ENCODE peak calls at places on chromosomes 5 and 9, in five cellular contexts. F, E, I, D and U are unnamed samples.

GRCh38 chr5:168114444-168115017 is 176.9 kb upstream of the WWC1 start:
- DNase-seq in I (peak; percentile 14), E (no peak), D (peak; percentile 69), F (no peak), U (peak; percentile 75)

GRCh38 chr5:179577286-179577960 is 27.1 kb downstream of the RUFY1 start:
- DNase-seq in I (no peak), E (no peak), F (no peak), D (no peak), U (no peak)

GRCh38 chr5:126967808-126968466 is 62.4 kb downstream of the MARCHF3 start:
- DNase-seq in E (no peak), F (no peak), D (no peak), I (no peak), U (no peak)

GRCh38 chr9:123954518-123954917 is 24.6 kb upstream of the DENND1A start:
- DNase-seq in E (no peak), F (no peak), D (no peak), I (no peak), U (no peak)

GRCh38 chr5:154206291-154206690 is 15.8 kb downstream of the GALNT10 start:
- DNase-seq in D (no peak), E (no peak), F (no peak), I (no peak), U (no peak)

GRCh38 chr9:68785965-68786364 is 80.9 kb downstream of the PIP5K1B start:
- DNase-seq in F (no peak), D (no peak), E (no peak), I (no peak), U (no peak)

GRCh38 chr9:113602126-113603119 is 138.9 kb downstream of the RGS3 start:
- DNase-seq in F (peak; percentile 81), I (peak; percentile 88), E (peak; percentile 97), D (no peak), U (no peak)

GRCh38 chr9:21933865-21934264 is 60.3 kb downstream of the CDKN2A start:
- DNase-seq in D (no peak), E (no peak), I (peak; percentile 57), F (no peak), U (no peak)

GRCh38 chr9:101792475-101792874 is 54.0 kb upstream of the GRIN3A start:
- DNase-seq in F (no peak), E (no peak), I (no peak), D (no peak), U (no peak)

GRCh38 chr9:120714846-120715231 is 569 bp upstream of the MEGF9 start:
- DNase-seq in F (no peak), D (no peak), I (no peak), E (no peak), U (no peak)

GRCh38 chr9:35960029-35960655 is 2.2 kb upstream of the OR2S2 start:
- DNase-seq in I (peak; percentile 92), F (no peak), D (no peak), E (no peak), U (no peak)

GRCh38 chr5:35478856-35479682 is 138.6 kb upstream of the SPEF2 start:
- DNase-seq in F (no peak), D (no peak), E (no peak), I (peak; percentile 39), U (no peak)

GRCh38 chr9:130772185-130772584 is 62.9 kb upstream of the ABL1 start:
- DNase-seq in E (no peak), D (no peak), F (no peak), I (no peak), U (no peak)

GRCh38 chr9:114017741-114018715 is 60.1 kb downstream of the AMBP start:
- DNase-seq in F (peak; percentile 13), D (no peak), I (no peak), E (peak; percentile 51), U (no peak)

GRCh38 chr5:24998641-24999040 is 353.9 kb upstream of the CDH10 start:
- DNase-seq in D (no peak), F (no peak), I (no peak), E (no peak), U (no peak)

GRCh38 chr9:16175461-16175860 is 622.6 kb downstream of the CCDC171 start:
- DNase-seq in E (no peak), I (peak; percentile 18), D (no peak), F (no peak), U (no peak)

GRCh38 chr5:108788142-108788541 is 40.4 kb downstream of the FER start:
- DNase-seq in I (no peak), E (peak; percentile 89), D (no peak), F (no peak), U (no peak)

GRCh38 chr5:948472-949274 is 56.0 kb downstream of the TRIP13 start:
- DNase-seq in F (no peak), E (peak; percentile 41), D (no peak), I (no peak), U (no peak)

GRCh38 chr9:114394523-114395193 is 6.9 kb upstream of the AKNA start:
- DNase-seq in E (no peak), F (no peak), D (no peak), I (no peak), U (no peak)

GRCh38 chr9:113993838-113994540 is 84.1 kb downstream of the AMBP start:
- DNase-seq in D (no peak), I (peak; percentile 67), E (peak; percentile 95), F (peak; percentile 86), U (no peak)

GRCh38 chr5:89930591-89931383 is 478.8 kb downstream of the CETN3 start:
- DNase-seq in F (no peak), E (no peak), I (peak; percentile 37), D (no peak), U (peak; percentile 84)

GRCh38 chr5:177497011-177497296 is 450 bp downstream of the PDLIM7 start:
- DNase-seq in I (no peak), F (no peak), D (no peak), E (no peak), U (no peak)

GRCh38 chr5:73188764-73189521 is 15.9 kb downstream of the TMEM174 start:
- DNase-seq in F (no peak), I (peak; percentile 66), E (no peak), D (peak; percentile 24), U (no peak)

GRCh38 chr5:172407241-172407691 is 47.1 kb downstream of the SH3PXD2B start:
- DNase-seq in I (peak; percentile 55), D (no peak), F (no peak), E (no peak), U (no peak)

GRCh38 chr5:53022889-53023511 is 33.8 kb downstream of the ITGA2 start:
- DNase-seq in I (no peak), F (no peak), E (no peak), D (no peak), U (no peak)

GRCh38 chr5:52544738-52545137 is 243.0 kb upstream of the ITGA1 start:
- DNase-seq in I (no peak), D (no peak), F (no peak), E (no peak), U (no peak)

GRCh38 chr5:129973716-129974426 is 69.6 kb downstream of the CHSY3 start:
- DNase-seq in I (peak; percentile 15), F (no peak), D (no peak), E (no peak), U (no peak)

GRCh38 chr9:113508111-113508749 is 44.7 kb downstream of the RGS3 start:
- DNase-seq in D (peak; percentile 64), E (no peak), I (no peak), F (no peak), U (no peak)

GRCh38 chr5:96538831-96539250 is 105.8 kb upstream of the PCSK1 start:
- DNase-seq in D (peak; percentile 28), I (peak; percentile 49), F (no peak), E (no peak), U (no peak)

DNA sequence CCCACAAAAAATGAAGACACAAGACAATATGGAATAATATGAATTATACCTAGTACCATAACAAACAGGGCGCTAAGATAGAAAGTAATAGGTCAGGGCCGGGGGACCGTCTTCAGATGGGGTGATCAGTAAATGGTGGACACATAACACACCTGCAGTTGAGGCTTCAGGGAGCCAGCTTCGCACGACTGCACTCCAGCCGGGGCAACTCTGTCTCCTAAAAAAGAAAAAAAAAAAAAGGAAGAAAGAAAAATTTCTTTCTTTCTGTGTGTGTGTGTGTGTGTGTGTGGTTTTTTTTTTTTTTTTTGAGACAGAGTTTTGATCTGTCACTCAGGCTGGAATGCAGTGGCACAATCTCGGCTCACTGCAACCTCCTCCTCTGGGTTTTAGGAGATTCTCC is 75.0 kb upstream of the HSPA9 start:
- DNase-seq in I (no peak), E (no peak), D (no peak), F (no peak), U (no peak)
- H3K4me3 ChIP-seq in I (no peak overlapping the region), E (no peak overlapping the region), D (no peak overlapping the region), F (no peak overlapping the region), U (no peak overlapping the region)

GRCh38 chr9:133979921-133980863 is 11.9 kb downstream of the VAV2 start:
- DNase-seq in D (no peak), E (peak; percentile 63), F (no peak), I (no peak), U (no peak)

GRCh38 chr9:133980864-133981588 is 11.1 kb downstream of the VAV2 start:
- DNase-seq in I (no peak), F (no peak), D (no peak), E (peak; percentile 52), U (no peak)

GRCh38 chr9:133977421-133978201 is 14.5 kb downstream of the VAV2 start:
- DNase-seq in I (no peak), E (peak; percentile 73), F (no peak), D (no peak), U (no peak)

GRCh38 chr9:133978226-133979123 is 13.6 kb downstream of the VAV2 start:
- DNase-seq in E (peak; percentile 46), F (no peak), D (no peak), I (no peak), U (no peak)

GRCh38 chr9:133979124-133979920 is 12.8 kb downstream of the VAV2 start:
- DNase-seq in I (peak; percentile 37), E (peak; percentile 79), D (no peak), F (no peak), U (peak; percentile 97)
- H3K27ac ChIP-seq in I (no peak overlapping the region), E (no peak overlapping the region), D (no peak overlapping the region), F (no peak overlapping the region), U (peak overlapping the region; percentile 77)

GRCh38 chr5:41508696-41509398 is 1.6 kb downstream of the PLCXD3 start:
- DNase-seq in D (no peak), I (no peak), F (no peak), E (no peak), U (no peak)
- H3K4me3 ChIP-seq in D (no peak overlapping the region), I (no peak overlapping the region), F (no peak overlapping the region), E (no peak overlapping the region), U (no peak overlapping the region)

GRCh38 chr9:127507751-127508648 is 56.7 kb downstream of the LRSAM1 start:
- DNase-seq in F (no peak), E (no peak), I (no peak), D (no peak), U (no peak)

GRCh38 chr9:127509261-127509954 is 58.1 kb downstream of the LRSAM1 start:
- DNase-seq in F (no peak), E (no peak), D (no peak), I (no peak), U (no peak)

GRCh38 chr9:127506814-127507750 is 55.8 kb downstream of the LRSAM1 start:
- DNase-seq in D (no peak), E (no peak), F (no peak), I (peak; percentile 74), U (peak; percentile 79)

GRCh38 chr9:127509955-127510299 is 58.6 kb downstream of the LRSAM1 start:
- DNase-seq in F (no peak), E (no peak), D (no peak), I (no peak), U (no peak)

DNA sequence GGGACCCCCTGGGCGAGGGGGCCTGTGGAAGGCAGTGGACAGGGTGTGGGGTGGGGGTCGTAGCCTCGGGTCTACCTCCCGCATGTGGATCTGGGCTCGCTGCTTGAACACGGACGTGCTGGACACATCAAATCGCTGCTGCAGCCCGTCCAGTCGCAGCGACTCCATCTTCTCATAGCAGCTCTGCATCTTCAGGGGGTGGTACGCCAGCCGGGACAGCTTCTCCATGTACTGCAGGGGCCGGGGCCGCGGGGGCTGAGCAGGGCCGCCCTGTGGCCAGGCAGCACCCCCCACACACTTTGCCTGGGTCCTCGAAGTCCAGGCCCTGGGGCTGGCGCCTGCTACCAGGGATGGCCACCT is 57.6 kb downstream of the LRSAM1 start:
- DNase-seq in E (no peak), I (no peak), D (no peak), F (no peak), U (no peak)
- H3K27ac ChIP-seq in E (no peak overlapping the region), I (no peak overlapping the region), D (no peak overlapping the region), F (no peak overlapping the region), U (no peak overlapping the region)